ENCODE peak calls at places on chromosomes 16 and 17, in six cellular contexts. E is T-helper 2 cell; Y is activated CD4-positive, CD25-positive, alpha-beta regulatory T cell; H is iPS-NIHi11; C is activated CD4-positive, alpha-beta T cell treated with anti-CD3 and anti-CD28 coated beads for 4 hours; N is RWPE1. A is an unnamed sample.

GRCh38 chr17:7750321-7750821 is 32.8 kb downstream of the DNAH2 start:
- DNase-seq in C (no peak), H (no peak), Y (no peak), E (no peak), N (peak; percentile 65), A (no peak)

GRCh38 chr17:19857640-19858039 is 10.1 kb downstream of the ULK2 start:
- DNase-seq in E (no peak), N (no peak), H (no peak), Y (no peak), C (no peak), A (no peak)

GRCh38 chr16:11582157-11582814 is 4.4 kb downstream of the LITAF start:
- DNase-seq in N (no peak), Y (no peak), H (no peak), E (peak; percentile 64), C (no peak), A (no peak)

GRCh38 chr17:30176845-30177244 is 58.7 kb downstream of the SLC6A4 start:
- DNase-seq in Y (no peak), E (no peak), H (no peak), C (no peak), N (no peak), A (no peak)

GRCh38 chr17:39664581-39665561 is at the start of gene TCAP:
- DNase-seq in N (no peak), E (no peak), Y (no peak), C (no peak), H (no peak), A (no peak)

GRCh38 chr17:82302991-82303943 is 14.1 kb downstream of the CD7 start:
- DNase-seq in N (no peak), C (no peak), Y (no peak), H (peak; percentile 20), E (peak; percentile 44), A (no peak)

GRCh38 chr17:15453782-15454181 is 13.6 kb downstream of the CDRT4 start:
- DNase-seq in C (no peak), N (no peak), E (no peak), H (no peak), Y (no peak), A (no peak)

GRCh38 chr17:81514735-81515529 is 2.3 kb upstream of the ACTG1 start:
- DNase-seq in E (peak; percentile 80), H (peak; percentile 81), C (peak; percentile 69), N (peak; percentile 74), Y (peak; percentile 61), A (peak; percentile 69)

GRCh38 chr16:70391881-70392481 is 45.3 kb downstream of the DDX19A start:
- DNase-seq in Y (no peak), N (peak; percentile 61), E (no peak), H (no peak), C (no peak), A (no peak)

GRCh38 chr16:3783516-3783915 is 66.2 kb upstream of the TRAP1 start:
- DNase-seq in H (no peak), N (no peak), E (no peak), Y (no peak), C (no peak), A (no peak)

GRCh38 chr17:9875441-9875840 is 29.6 kb downstream of the RCVRN start:
- DNase-seq in N (no peak), E (no peak), C (no peak), H (peak; percentile 60), Y (no peak), A (no peak)

GRCh38 chr17:81524063-81524864 is 3.9 kb upstream of the FSCN2 start:
- DNase-seq in N (no peak), C (no peak), H (no peak), Y (no peak), E (no peak), A (no peak)

GRCh38 chr17:17467720-17468119 is 9.1 kb upstream of the MED9 start:
- DNase-seq in Y (no peak), N (no peak), C (no peak), E (no peak), H (no peak), A (no peak)

GRCh38 chr16:58031016-58031800 is 5.7 kb downstream of the MMP15 start:
- DNase-seq in E (no peak), N (no peak), H (no peak), Y (no peak), C (no peak), A (no peak)

GRCh38 chr16:86665319-86665675 is 86.9 kb downstream of the FOXL1 start:
- DNase-seq in Y (no peak), N (no peak), C (no peak), H (no peak), E (no peak), A (no peak)

GRCh38 chr17:57989011-57989345 is 924 bp upstream of the VEZF1 start:
- DNase-seq in C (no peak), E (no peak), H (no peak), N (no peak), Y (no peak), A (no peak)

GRCh38 chr16:56910654-56911539 is 21.0 kb upstream of the HERPUD1 start:
- DNase-seq in Y (no peak), H (no peak), C (no peak), N (no peak), E (no peak), A (no peak)

GRCh38 chr17:2903193-2903974 is 107.1 kb downstream of the RAP1GAP2 start:
- DNase-seq in C (no peak), N (no peak), H (no peak), E (no peak), Y (no peak), A (no peak)

GRCh38 chr17:56960596-56961538 is at the start of gene COIL:
- DNase-seq in C (peak; percentile 96), Y (peak; percentile 85), E (peak; percentile 94), H (peak; percentile 95), N (peak; percentile 88), A (peak; percentile 96)

GRCh38 chr16:68235105-68235881 is 634 bp downstream of the ESRP2 start:
- DNase-seq in N (peak; percentile 44), E (no peak), H (peak; percentile 67), Y (no peak), C (no peak), A (no peak)

GRCh38 chr17:9401434-9401833 is 174.2 kb downstream of the STX8 start:
- DNase-seq in E (no peak), Y (no peak), C (no peak), H (peak; percentile 41), N (peak; percentile 79), A (no peak)

GRCh38 chr17:7113273-7114071 is 1.1 kb downstream of the ASGR2 start:
- DNase-seq in Y (no peak), E (no peak), N (no peak), H (no peak), C (no peak), A (no peak)

GRCh38 chr17:74514632-74515035 is 16.6 kb downstream of the CD300LB start:
- DNase-seq in E (no peak), H (no peak), N (peak; percentile 30), C (no peak), Y (no peak), A (no peak)

GRCh38 chr16:48617711-48618148 is 7.8 kb upstream of the N4BP1 start:
- DNase-seq in N (no peak), H (no peak), Y (no peak), C (no peak), E (no peak), A (no peak)

GRCh38 chr17:32519769-32520701 is 33.2 kb downstream of the CDK5R1 start:
- DNase-seq in Y (no peak), C (no peak), H (no peak), E (no peak), N (no peak), A (peak; percentile 24)

GRCh38 chr17:15233022-15233805 is 31.9 kb downstream of the PMP22 start:
- DNase-seq in Y (no peak), N (peak; percentile 42), E (peak; percentile 8), H (peak; percentile 58), C (no peak), A (no peak)

GRCh38 chr16:12613131-12613991 is 190.3 kb downstream of the CPPED1 start:
- DNase-seq in N (peak; percentile 63), Y (no peak), H (no peak), E (no peak), C (peak; percentile 30), A (peak; percentile 29)

GRCh38 chr17:40018211-40019121 is 3.2 kb downstream of the CSF3 start:
- DNase-seq in H (peak; percentile 80), E (no peak), N (no peak), Y (no peak), C (no peak), A (no peak)

GRCh38 chr17:74431568-74432483 is at the start of gene GPRC5C:
- DNase-seq in N (peak; percentile 83), H (peak; percentile 89), Y (no peak), E (peak; percentile 60), C (peak; percentile 50), A (peak; percentile 47)

A was measured in activated T-cell treated with anti-CD3 and anti-CD28 coated beads, Interleukin-2, amount 50 U/mL, for 4 hours.